ENCODE peak calls at places on chromosomes 3 and 15, in four cellular contexts. One of them, this sample, is unnamed.

GRCh38 chr3:43062556-43063040 is 43.3 kb downstream of the POMGNT2 start:
- DNase-seq in transverse colon: no peak
- DNase-seq in kidney glomerular epithelial cell: no peak
- DNase-seq in EL: no peak
- DNase-seq in this sample: no peak

GRCh38 chr15:90394702-90395442 is 6.8 kb downstream of the IQGAP1 start:
- DNase-seq in kidney glomerular epithelial cell: no peak
- DNase-seq in transverse colon: no peak
- DNase-seq in EL: no peak
- DNase-seq in this sample: no peak

GRCh38 chr3:59749291-59749690 is 699.5 kb upstream of the CFAP20DC start:
- DNase-seq in transverse colon: no peak
- DNase-seq in EL: no peak
- DNase-seq in kidney glomerular epithelial cell: no peak
- DNase-seq in this sample: no peak

GRCh38 chr15:89654847-89655805 is at the start of gene KIF7:
- DNase-seq in EL: peak
- DNase-seq in transverse colon: no peak
- DNase-seq in kidney glomerular epithelial cell: peak
- DNase-seq in this sample: no peak

GRCh38 chr3:72306800-72307341 is 521.9 kb upstream of the PROK2 start:
- DNase-seq in transverse colon: no peak
- DNase-seq in EL: no peak
- DNase-seq in kidney glomerular epithelial cell: peak
- DNase-seq in this sample: no peak

GRCh38 chr3:129409541-129409940 is 18.9 kb downstream of the EFCAB12 start:
- DNase-seq in EL: no peak
- DNase-seq in transverse colon: no peak
- DNase-seq in kidney glomerular epithelial cell: no peak
- DNase-seq in this sample: no peak

GRCh38 chr3:161854232-161854771 is 357.7 kb downstream of the OTOL1 start:
- DNase-seq in EL: peak
- DNase-seq in transverse colon: peak
- DNase-seq in kidney glomerular epithelial cell: peak
- DNase-seq in this sample: no peak

GRCh38 chr3:184282941-184283340 is 7.1 kb downstream of the ECE2 start:
- DNase-seq in kidney glomerular epithelial cell: no peak
- DNase-seq in EL: no peak
- DNase-seq in transverse colon: no peak
- DNase-seq in this sample: no peak

GRCh38 chr3:102419786-102420185 is 15.0 kb upstream of the ZPLD1 start:
- DNase-seq in EL: no peak
- DNase-seq in transverse colon: no peak
- DNase-seq in kidney glomerular epithelial cell: no peak
- DNase-seq in this sample: no peak

GRCh38 chr3:150511096-150511670 is 35.1 kb downstream of the SERP1 start:
- DNase-seq in transverse colon: no peak
- DNase-seq in kidney glomerular epithelial cell: no peak
- DNase-seq in EL: no peak
- DNase-seq in this sample: no peak

GRCh38 chr3:100603449-100603848 is 6.0 kb upstream of the ADGRG7 start:
- DNase-seq in EL: peak
- DNase-seq in transverse colon: no peak
- DNase-seq in kidney glomerular epithelial cell: no peak
- DNase-seq in this sample: no peak

GRCh38 chr3:165669502-165669901 is 167.7 kb downstream of the BCHE start:
- DNase-seq in transverse colon: no peak
- DNase-seq in kidney glomerular epithelial cell: peak
- DNase-seq in EL: peak
- DNase-seq in this sample: no peak

GRCh38 chr15:37824717-37825382 is 109.6 kb upstream of the TMCO5A start:
- DNase-seq in kidney glomerular epithelial cell: peak
- DNase-seq in transverse colon: no peak
- DNase-seq in EL: peak
- DNase-seq in this sample: no peak

GRCh38 chr3:52787672-52788625 is 6.6 kb upstream of the ITIH3 start:
- DNase-seq in transverse colon: no peak
- DNase-seq in EL: no peak
- DNase-seq in kidney glomerular epithelial cell: no peak
- DNase-seq in this sample: no peak

GRCh38 chr3:48039487-48040190 is 23.4 kb upstream of the MAP4 start:
- DNase-seq in EL: peak
- DNase-seq in transverse colon: no peak
- DNase-seq in kidney glomerular epithelial cell: peak
- DNase-seq in this sample: no peak

GRCh38 chr15:80405970-80406369 is 1.8 kb downstream of the ARNT2 start:
- DNase-seq in EL: no peak
- DNase-seq in kidney glomerular epithelial cell: no peak
- DNase-seq in transverse colon: no peak
- DNase-seq in this sample: no peak

GRCh38 chr15:101348643-101349496 is 53.8 kb upstream of the SNRPA1 start:
- DNase-seq in EL: no peak
- DNase-seq in transverse colon: peak
- DNase-seq in kidney glomerular epithelial cell: no peak
- DNase-seq in this sample: no peak

GRCh38 chr3:190064112-190064511 is 56.6 kb downstream of the P3H2 start:
- DNase-seq in transverse colon: peak
- DNase-seq in kidney glomerular epithelial cell: peak
- DNase-seq in EL: peak
- DNase-seq in this sample: no peak

GRCh38 chr3:54062546-54062945 is 59.8 kb upstream of the CACNA2D3 start:
- DNase-seq in kidney glomerular epithelial cell: no peak
- DNase-seq in transverse colon: no peak
- DNase-seq in EL: no peak
- DNase-seq in this sample: no peak

GRCh38 chr3:123297627-123297899 is 95.8 kb downstream of the SEC22A start:
- DNase-seq in transverse colon: no peak
- DNase-seq in EL: no peak
- DNase-seq in kidney glomerular epithelial cell: no peak
- DNase-seq in this sample: no peak

GRCh38 chr3:128584412-128585020 is 66.1 kb downstream of the RPN1 start:
- DNase-seq in EL: peak
- DNase-seq in kidney glomerular epithelial cell: peak
- DNase-seq in transverse colon: peak
- DNase-seq in this sample: no peak

GRCh38 chr3:73530030-73530411 is 94.7 kb downstream of the PDZRN3 start:
- DNase-seq in EL: peak
- DNase-seq in transverse colon: no peak
- DNase-seq in kidney glomerular epithelial cell: no peak
- DNase-seq in this sample: no peak

This sample was measured in CD8-positive, alpha-beta memory T cell.